ENCODE peak calls at places on chromosome 1, in nine cellular contexts. J is colonic mucosa; I is NCI-H1436; E is GM19239; Q is stimulated activated CD4-positive, alpha-beta T cell treated with anti-CD3 and anti-CD28 coated beads, Interleukin-12 subunit alpha, Interleukin-12 subunit beta, amount 100 ng/mL, for 48 hours; A is WTC11; S is activated naive CD4-positive, alpha-beta T cell; C is activated T-cell treated with anti-CD3 and anti-CD28 coated beads for 1 hour; V is frontal cortex. R is an unnamed sample.
A peak's percentile ranks its signal among the peaks of the same experiment; 100 is the strongest.

GRCh38 chr1:94327001-94327685 is 89.8 kb upstream of the ARHGAP29 start:
- DNase-seq in J (peak; percentile 41), I (no peak), E (no peak), Q (no peak), A (peak; percentile 70), S (no peak), C (no peak), V (no peak), R (no peak)

GRCh38 chr1:42927274-42927841 is 31.3 kb downstream of the SLC2A1 start:
- DNase-seq in J (no peak), I (no peak), E (no peak), Q (no peak), A (no peak), S (no peak), C (no peak), V (no peak), R (no peak)

GRCh38 chr1:43707191-43708005 is at the start of gene ST3GAL3:
- DNase-seq in J (peak; percentile 92), I (peak; percentile 85), E (peak; percentile 93), Q (peak; percentile 88), A (peak; percentile 93), S (peak; percentile 90), C (peak; percentile 82), V (peak; percentile 91), R (peak; percentile 90)

GRCh38 chr1:77514871-77515776 is 167.3 kb downstream of the ZZZ3 start:
- DNase-seq in J (no peak), I (no peak), E (no peak), Q (no peak), A (peak; percentile 62), S (no peak), C (no peak), V (no peak), R (no peak)

GRCh38 chr1:14850563-14850962 is 252.1 kb downstream of the KAZN start:
- DNase-seq in J (no peak), I (no peak), E (no peak), Q (no peak), A (peak; percentile 19), S (no peak), C (no peak), V (no peak), R (no peak)

GRCh38 chr1:212792396-212792908 is 758 bp downstream of the TATDN3 start:
- DNase-seq in J (no peak), I (no peak), E (no peak), Q (no peak), A (no peak), S (no peak), C (no peak), V (no peak), R (no peak)

GRCh38 chr1:182134257-182134656 is 72.7 kb upstream of the ZNF648 start:
- DNase-seq in J (no peak), I (no peak), E (no peak), Q (no peak), A (no peak), S (no peak), C (no peak), V (no peak), R (no peak)

GRCh38 chr1:219990782-219991510 is 55.4 kb downstream of the EPRS1 start:
- DNase-seq in J (no peak), I (peak; percentile 7), E (no peak), Q (no peak), A (no peak), S (no peak), C (no peak), V (no peak), R (peak; percentile 5)

GRCh38 chr1:85611856-85612255 is 31.3 kb downstream of the CCN1 start:
- DNase-seq in J (no peak), I (no peak), E (no peak), Q (no peak), A (no peak), S (no peak), C (no peak), V (no peak), R (no peak)

GRCh38 chr1:43172532-43172972 is 422 bp downstream of the CFAP57 start:
- DNase-seq in J (peak; percentile 91), I (peak; percentile 77), E (peak; percentile 77), Q (peak; percentile 77), A (peak; percentile 80), S (peak; percentile 86), C (peak; percentile 82), V (peak; percentile 76), R (peak; percentile 86)

GRCh38 chr1:197801684-197802083 is 26.4 kb upstream of the DENND1B start:
- DNase-seq in J (no peak), I (no peak), E (no peak), Q (no peak), A (no peak), S (no peak), C (no peak), V (no peak), R (no peak)

GRCh38 chr1:78303620-78304019 is 187.2 kb upstream of the PTGFR start:
- DNase-seq in J (peak; percentile 44), I (no peak), E (no peak), Q (no peak), A (no peak), S (no peak), C (no peak), V (no peak), R (no peak)

GRCh38 chr1:218656301-218657037 is 311.3 kb downstream of the TGFB2 start:
- DNase-seq in J (no peak), I (no peak), E (no peak), Q (no peak), A (no peak), S (no peak), C (no peak), V (no peak), R (no peak)

GRCh38 chr1:76833151-76833550 is 34.1 kb upstream of the ST6GALNAC5 start:
- DNase-seq in J (no peak), I (no peak), E (no peak), Q (no peak), A (no peak), S (no peak), C (no peak), V (no peak), R (no peak)

R was measured in CMK.